ENCODE peak calls at places on chromosomes 4 and X, in eight cellular contexts. X is uterus, U is aorta, Y is HCT116, T is Karpas-422, K is fibroblast of lung, F is suprapubic skin, C is ovary. G is an unnamed sample. For H3K36me3 and H3K4me1, the result is how much of the 10 kb centered on the place peaks cover.

GRCh38 chr4:8325284-8325973 is 55.9 kb downstream of the HTRA3 start:
- DNase-seq in U (peak), C (peak), F (no peak), Y (no peak), T (no peak), X (peak), K (no peak), G (no peak)

GRCh38 chr4:5072948-5073347 is 21.7 kb downstream of the STK32B start:
- DNase-seq in C (no peak), T (no peak), X (no peak), Y (no peak), K (no peak), F (no peak), U (no peak), G (no peak)

GRCh38 chr4:31411606-31412005 is 691.4 kb downstream of the PCDH7 start:
- DNase-seq in T (no peak), C (no peak), Y (no peak), X (no peak), K (peak), U (no peak), F (no peak), G (no peak)

GRCh38 chr4:74794341-74794801 is at the start of gene BTC:
- DNase-seq in X (peak), C (no peak), F (no peak), U (peak), T (no peak), K (peak), Y (peak), G (no peak)

GRCh38 chr4:89788243-89789072 is 48.5 kb downstream of the SNCA start:
- DNase-seq in C (peak), F (no peak), T (no peak), K (peak), Y (no peak), U (peak), X (peak), G (no peak)

GRCh38 chr4:83262682-83263081 is 21.9 kb downstream of the COQ2 start:
- DNase-seq in F (no peak), U (no peak), X (no peak), C (no peak), K (no peak), T (no peak), Y (no peak), G (no peak)

GRCh38 chr4:170580651-170581050 is 490.9 kb upstream of the AADAT start:
- DNase-seq in C (no peak), U (no peak), F (no peak), X (no peak), T (no peak), K (no peak), Y (no peak), G (no peak)

GRCh38 chr4:87235020-87235671 is 14.7 kb upstream of the KLHL8 start:
- DNase-seq in F (no peak), X (no peak), C (no peak), U (no peak), Y (no peak), T (no peak), K (peak), G (no peak)

GRCh38 chrX:50579955-50580354 is 109.3 kb upstream of the DGKK start:
- DNase-seq in K (peak), C (peak), X (peak), U (no peak), F (no peak), T (peak), Y (peak), G (peak)

GRCh38 chr4:57424231-57424897 is 314.2 kb upstream of the IGFBP7 start:
- DNase-seq in X (no peak), K (peak), Y (no peak), C (no peak), T (no peak), U (peak), F (no peak), G (no peak)

GRCh38 chr4:102600689-102601088 is 99.5 kb downstream of the NFKB1 start:
- DNase-seq in U (no peak), T (no peak), K (no peak), F (no peak), X (no peak), Y (no peak), C (no peak), G (no peak)

GRCh38 chr4:600850-601515 is 24.4 kb upstream of the PDE6B start:
- DNase-seq in X (no peak), K (no peak), C (no peak), U (no peak), Y (no peak), T (no peak), F (no peak), G (no peak)

GRCh38 chr4:71830-72229 is 18.7 kb downstream of the ZNF595 start:
- DNase-seq in Y (no peak), T (no peak), X (no peak), K (no peak), F (no peak), C (no peak), U (no peak), G (no peak)

GRCh38 chrX:55099162-55099561 is 10.3 kb downstream of the PAGE2 start:
- DNase-seq in C (no peak), K (no peak), T (no peak), F (no peak), U (no peak), X (no peak), Y (no peak), G (no peak)

GRCh38 chr4:180434131-180434895 is 1808.9 kb upstream of the TENM3 start:
- DNase-seq in F (no peak), Y (no peak), C (no peak), U (no peak), K (no peak), T (no peak), X (no peak), G (no peak)

GRCh38 chr4:8123389-8123788 is 35.2 kb downstream of the ABLIM2 start:
- DNase-seq in K (no peak), F (no peak), C (no peak), X (no peak), Y (no peak), T (no peak), U (no peak), G (no peak)

DNA sequence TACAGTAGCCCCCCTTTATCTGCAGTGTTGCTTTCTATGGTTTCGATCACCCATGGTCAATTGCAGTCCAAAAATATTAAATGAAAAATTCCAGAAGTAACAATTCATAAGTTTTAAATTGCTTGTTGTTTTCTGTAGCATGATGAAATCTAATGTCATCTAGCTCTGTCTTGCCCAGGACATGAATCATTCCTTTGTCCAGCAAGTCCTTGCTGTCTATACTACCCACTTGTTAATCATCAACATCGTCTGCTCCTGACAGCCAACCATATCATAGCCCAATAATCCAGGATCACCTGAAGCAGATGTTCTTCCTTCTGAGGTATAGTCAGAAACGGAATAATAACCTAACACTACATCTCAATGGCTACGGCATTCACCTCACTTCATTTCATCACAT is 79.8 kb downstream of the ADAMTS3 start:
- DNase-seq in T (no peak), Y (no peak), C (no peak), F (no peak), K (peak), X (no peak), U (no peak), G (no peak)
- H3K4me3 ChIP-seq in T (no peak), Y (no peak), C (no peak), F (no peak), K (no peak), X (no peak), U (no peak), G (no peak)

GRCh38 chrX:71540801-71541545 is 8.1 kb downstream of the OGT start:
- DNase-seq in K (no peak), F (no peak), X (no peak), U (no peak), Y (no peak), C (no peak), T (peak), G (no peak)

GRCh38 chrX:71541546-71542022 is 8.7 kb downstream of the OGT start:
- DNase-seq in K (peak), U (no peak), F (no peak), C (no peak), Y (no peak), T (no peak), X (no peak), G (no peak)

GRCh38 chrX:71542825-71543224 is 9.9 kb downstream of the OGT start:
- DNase-seq in K (no peak), U (no peak), X (no peak), C (no peak), F (no peak), T (no peak), Y (no peak), G (no peak)

GRCh38 chrX:71543316-71543715 is 10.4 kb downstream of the OGT start:
- DNase-seq in Y (no peak), K (no peak), X (no peak), U (no peak), C (no peak), T (no peak), F (no peak), G (no peak)

DNA sequence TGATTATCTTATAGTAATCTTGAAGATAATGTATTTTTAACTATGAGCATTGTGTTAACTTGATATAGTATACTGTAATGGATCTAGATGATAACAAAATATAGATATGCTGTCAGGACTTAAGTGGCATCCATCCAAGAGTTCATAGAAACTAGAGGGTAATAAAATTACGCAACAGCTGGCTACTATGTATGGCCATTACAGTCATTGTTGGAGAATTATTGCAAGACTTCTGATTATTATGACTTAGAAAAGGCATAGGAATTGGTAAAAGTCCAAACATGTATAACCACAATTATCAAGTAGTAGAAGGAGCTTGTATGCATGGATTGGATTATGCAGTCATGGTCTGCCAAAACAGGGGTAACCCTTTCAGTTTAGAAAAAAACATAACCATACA is 9.5 kb downstream of the OGT start:
- DNase-seq in X (no peak), T (no peak), F (no peak), K (peak), C (no peak), Y (no peak), U (no peak), G (no peak)
- H3K36me3 ChIP-seq in X (under half), T (under half), F (under half), K (under half), C (under half), Y (under half), U (under half), G (under half)

GRCh38 chr4:153483432-153484418 is 17.6 kb downstream of the TMEM131L start:
- DNase-seq in C (no peak), Y (no peak), K (peak), U (no peak), X (no peak), T (no peak), F (no peak), G (no peak)
- H3K4me1 ChIP-seq in C (under half), Y (under half), K (under half), U (under half), X (under half), T (under half), F (under half), G (under half)

GRCh38 chr4:2934077-2934812 is 29.0 kb downstream of the NOP14 start:
- DNase-seq in Y (no peak), C (peak), F (peak), U (peak), K (peak), X (peak), T (peak), G (no peak)

GRCh38 chr4:2933566-2934076 is 29.6 kb downstream of the NOP14 start:
- DNase-seq in U (peak), K (no peak), T (no peak), Y (no peak), C (no peak), F (peak), X (no peak), G (no peak)

GRCh38 chr4:2932561-2932950 is 30.6 kb downstream of the NOP14 start:
- DNase-seq in F (peak), T (no peak), Y (no peak), U (peak), K (no peak), X (peak), C (peak), G (no peak)

GRCh38 chr4:2931765-2932560 is 31.2 kb downstream of the NOP14 start:
- DNase-seq in K (no peak), Y (no peak), C (peak), X (peak), F (peak), T (peak), U (peak), G (no peak)

DNA sequence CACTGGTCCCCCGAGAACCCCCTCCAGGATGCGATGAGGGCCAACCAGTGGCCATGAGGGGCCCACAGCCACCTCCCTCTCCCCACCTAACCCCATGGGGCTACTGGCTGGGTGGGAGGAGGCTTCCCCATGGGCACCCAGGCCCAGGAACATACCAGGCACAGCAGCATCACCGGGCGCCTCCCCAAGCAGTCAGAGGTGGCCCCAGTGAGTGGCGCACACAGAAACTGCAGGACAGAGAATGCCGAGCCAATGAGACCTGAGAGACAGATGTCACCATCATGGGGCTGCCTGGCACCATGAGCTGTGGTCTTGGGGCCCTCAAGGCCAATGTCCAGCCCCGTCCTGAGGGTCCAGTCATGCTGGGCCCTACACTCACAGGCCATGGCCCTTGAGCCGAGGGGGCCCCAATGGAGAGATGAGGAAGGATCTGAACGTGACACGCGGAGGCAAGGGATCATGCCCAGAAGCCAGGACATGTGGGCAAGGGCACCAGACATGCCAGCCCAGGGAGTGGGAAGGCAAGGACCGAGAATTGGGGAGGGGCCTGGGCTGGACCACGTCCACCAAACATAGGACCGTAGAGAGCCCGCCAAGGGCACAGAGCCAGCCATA is 30.1 kb downstream of the NOP14 start:
- DNase-seq in X (no peak), Y (no peak), K (no peak), T (peak), C (peak), U (peak), F (peak), G (no peak)
- H3K4me3 ChIP-seq in X (no peak), Y (peak), K (peak), T (peak), C (peak), U (no peak), F (peak), G (no peak)

DNA sequence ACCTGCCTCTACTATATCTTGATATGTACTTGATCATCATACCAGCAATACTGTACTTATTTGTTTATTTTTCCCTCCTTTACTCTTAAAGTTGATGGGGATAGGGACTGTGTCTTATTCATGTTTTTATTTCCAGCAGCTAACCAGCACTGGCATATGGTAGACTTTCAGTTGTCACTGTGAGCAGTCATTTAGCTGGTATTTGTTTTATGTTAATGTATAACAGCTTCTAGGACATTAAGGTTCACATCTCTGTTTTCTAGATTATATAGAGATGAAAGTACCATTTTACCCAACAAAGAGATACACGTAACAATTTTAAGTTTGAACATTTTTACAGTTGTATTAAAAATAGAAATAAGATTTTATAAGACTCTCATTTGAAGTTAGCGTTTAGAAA is 17.9 kb downstream of the METTL14 start:
- DNase-seq in F (no peak), U (no peak), C (no peak), T (no peak), X (no peak), Y (no peak), K (no peak), G (no peak)
- H3K36me3 ChIP-seq in F (half or more), U (under half), C (under half), T (half or more), X (under half), Y (under half), K (under half), G (under half)

DNA sequence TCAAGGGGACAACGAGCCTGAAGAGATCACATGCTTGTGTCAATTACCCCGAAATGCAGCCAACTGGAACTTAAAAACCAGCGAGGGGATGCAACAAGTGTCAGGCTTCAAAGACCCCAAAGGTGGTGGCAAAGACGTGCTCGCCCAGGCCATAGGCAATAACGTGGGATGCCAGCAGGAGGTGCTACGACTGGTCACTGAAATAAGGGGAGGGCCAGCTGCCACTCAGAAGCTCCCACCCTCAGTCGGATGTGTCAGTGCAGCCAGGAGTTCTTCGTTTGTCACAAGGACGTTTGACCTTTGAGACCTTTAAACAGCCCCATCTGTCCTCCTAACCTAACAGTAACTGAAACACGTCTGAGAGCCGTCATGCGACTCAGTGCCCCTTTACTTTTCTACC is 556.8 kb upstream of the PCDH10 start:
- DNase-seq in U (no peak), F (no peak), K (no peak), T (no peak), X (no peak), C (no peak), Y (no peak), G (no peak)
- H3K4me1 ChIP-seq in U (under half), F (under half), K (under half), T (under half), X (under half), C (under half), Y (under half), G (under half)

DNA sequence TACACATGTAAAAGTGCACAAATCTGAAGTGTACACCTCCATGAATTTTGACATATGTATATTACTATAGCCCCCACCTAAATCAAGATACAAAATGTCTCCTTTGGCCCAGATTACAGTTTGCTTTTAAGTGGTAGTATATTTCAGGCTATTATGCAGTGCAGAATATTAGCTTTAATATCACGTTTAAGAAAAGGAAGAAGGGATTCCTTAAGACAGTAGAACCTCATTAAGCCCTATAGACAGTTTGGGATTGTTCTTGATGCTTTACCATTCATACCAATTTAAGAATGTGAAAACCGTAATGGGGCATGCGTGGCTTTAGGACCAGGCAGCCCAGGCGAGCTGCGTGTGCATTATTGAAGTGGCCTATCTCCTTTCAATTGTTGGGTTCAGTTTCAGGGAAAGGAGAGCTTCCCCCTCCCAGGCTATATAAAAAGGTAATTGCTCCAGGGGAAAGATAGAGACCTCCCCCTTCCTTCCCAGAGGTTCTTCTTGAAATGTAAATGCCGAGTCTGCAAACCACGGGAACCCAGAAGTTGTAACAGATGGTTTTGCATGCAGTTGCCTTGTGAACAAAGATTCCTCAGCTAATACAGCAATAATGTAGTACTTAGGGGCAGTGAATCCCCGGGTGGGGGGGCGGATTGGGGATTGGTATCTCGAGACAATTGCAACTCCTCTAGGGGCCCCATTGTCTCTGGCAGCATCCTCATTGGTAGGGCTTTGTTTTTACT is 106.1 kb downstream of the UCHL1 start:
- DNase-seq in C (no peak), K (no peak), Y (no peak), U (no peak), T (no peak), F (no peak), X (no peak), G (no peak)
- H3K4me3 ChIP-seq in C (no peak), K (no peak), Y (no peak), U (peak), T (no peak), F (no peak), X (no peak), G (no peak)

DNA sequence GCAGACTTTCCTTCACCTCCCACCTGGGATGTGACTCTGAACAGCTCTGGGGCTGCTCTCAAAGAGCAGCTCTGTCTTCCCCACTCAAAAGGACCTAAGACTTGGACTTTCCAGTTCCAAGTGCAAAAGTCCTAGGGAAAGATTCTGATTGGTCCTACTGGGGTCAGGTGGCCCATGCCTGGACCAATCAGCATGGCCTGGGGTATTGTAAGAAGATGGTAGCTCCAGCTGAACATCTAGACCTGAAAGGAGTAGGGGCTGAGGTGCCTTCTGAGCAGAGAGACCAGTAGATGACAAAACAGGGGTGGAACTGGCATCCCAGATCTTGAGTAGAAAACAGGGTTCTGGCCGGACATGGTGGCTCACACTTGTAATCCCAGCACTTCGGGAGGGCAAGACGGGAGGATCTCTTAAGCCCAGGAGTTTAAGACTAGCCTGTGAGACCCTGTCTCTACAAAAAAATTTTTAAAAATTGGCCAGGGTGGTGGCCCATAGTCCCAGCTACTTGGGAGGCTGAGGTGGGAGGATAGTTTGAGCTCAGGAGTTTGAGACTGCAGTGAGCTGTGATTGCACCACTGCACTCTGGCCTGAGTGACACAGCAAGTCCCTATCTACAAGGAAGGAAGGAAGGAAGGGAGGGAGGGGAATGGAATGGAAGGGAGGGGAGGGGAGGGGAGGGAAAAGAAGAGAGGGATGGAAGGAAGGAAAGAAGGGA is 27.4 kb upstream of the MRFAP1 start:
- DNase-seq in X (no peak), U (peak), Y (no peak), F (no peak), C (no peak), K (no peak), T (no peak), G (no peak)
- H3K36me3 ChIP-seq in X (under half), U (under half), Y (under half), F (half or more), C (under half), K (under half), T (under half), G (under half)